ENCODE peak calls at places on chromosomes 13 and 19, in ten cellular contexts. R is NCI-H748 treated with DMSO at 0.1 percent for 48 hours; E is activated T-cell treated with anti-CD3 and anti-CD28 coated beads for 48 hours; F is GM12892; O is esophagus squamous epithelium; N is activated CD4-positive, alpha-beta T cell treated with anti-CD3 and anti-CD28 coated beads, Interleukin-2, amount 50 U/mL, for 1 hour; W is naive thymus-derived CD4-positive, alpha-beta T cell; V is NCI-H1105; D is fibroblast of the aortic adventitia; C is mucosa of gallbladder. P is an unnamed sample.

GRCh38 chr19:4140237-4140711 is 13.2 kb upstream of the CREB3L3 start:
- DNase-seq in R (peak), E (no peak), F (peak), O (no peak), N (no peak), W (peak), V (peak), D (peak), C (no peak), P (no peak)

GRCh38 chr13:63184693-63185092 is 1769.0 kb upstream of the PCDH20 start:
- DNase-seq in R (no peak), E (no peak), F (no peak), O (no peak), N (no peak), W (no peak), V (no peak), D (peak), C (no peak), P (no peak)

GRCh38 chr19:50167314-50167721 is 4.2 kb upstream of the IZUMO2 start:
- DNase-seq in R (no peak), E (no peak), F (no peak), O (no peak), N (no peak), W (no peak), V (peak), D (no peak), C (no peak), P (no peak)

GRCh38 chr19:45348367-45349125 is 8.0 kb downstream of the KLC3 start:
- DNase-seq in R (no peak), E (no peak), F (no peak), O (no peak), N (no peak), W (no peak), V (no peak), D (no peak), C (no peak), P (no peak)

GRCh38 chr13:74070513-74070912 is 63.7 kb downstream of the KLF12 start:
- DNase-seq in R (no peak), E (no peak), F (no peak), O (no peak), N (no peak), W (no peak), V (no peak), D (no peak), C (no peak), P (no peak)

GRCh38 chr13:57631607-57632275 is at the start of gene PCDH17:
- DNase-seq in R (peak), E (no peak), F (no peak), O (no peak), N (no peak), W (no peak), V (no peak), D (peak), C (peak), P (peak)

GRCh38 chr13:100483836-100484381 is 104.7 kb downstream of the GGACT start:
- DNase-seq in R (peak), E (no peak), F (no peak), O (no peak), N (no peak), W (no peak), V (no peak), D (no peak), C (no peak), P (no peak)

GRCh38 chr13:73433893-73434292 is 375.1 kb downstream of the KLF5 start:
- DNase-seq in R (no peak), E (no peak), F (no peak), O (no peak), N (no peak), W (no peak), V (no peak), D (peak), C (no peak), P (no peak)

GRCh38 chr13:83941669-83942335 is 59.5 kb upstream of the SLITRK1 start:
- DNase-seq in R (no peak), E (no peak), F (no peak), O (no peak), N (no peak), W (no peak), V (no peak), D (no peak), C (no peak), P (no peak)

GRCh38 chr19:38624822-38625221 is 5.8 kb downstream of the EIF3K start:
- DNase-seq in R (no peak), E (no peak), F (no peak), O (no peak), N (no peak), W (no peak), V (no peak), D (no peak), C (no peak), P (no peak)

GRCh38 chr13:49540552-49540951 is 44.8 kb downstream of the PHF11 start:
- DNase-seq in R (no peak), E (no peak), F (no peak), O (no peak), N (no peak), W (peak), V (no peak), D (peak), C (no peak), P (no peak)

GRCh38 chr13:105336706-105337582 is 1198.5 kb downstream of the EFNB2 start:
- DNase-seq in R (no peak), E (no peak), F (no peak), O (no peak), N (no peak), W (no peak), V (no peak), D (peak), C (no peak), P (no peak)

GRCh38 chr13:42333613-42334328 is 61.8 kb downstream of the AKAP11 start:
- DNase-seq in R (peak), E (no peak), F (no peak), O (no peak), N (no peak), W (peak), V (peak), D (peak), C (no peak), P (peak)

GRCh38 chr19:3968556-3969434 is 2.1 kb downstream of the DAPK3 start:
- DNase-seq in R (no peak), E (no peak), F (no peak), O (no peak), N (no peak), W (no peak), V (no peak), D (peak), C (peak), P (peak)

GRCh38 chr19:29840066-29840950 is 28.5 kb downstream of the CCNE1 start:
- DNase-seq in R (no peak), E (no peak), F (no peak), O (no peak), N (no peak), W (no peak), V (no peak), D (no peak), C (no peak), P (no peak)

GRCh38 chr13:59948686-59949085 is 215.0 kb downstream of the DIAPH3 start:
- DNase-seq in R (no peak), E (no peak), F (no peak), O (no peak), N (no peak), W (no peak), V (no peak), D (no peak), C (no peak), P (no peak)

GRCh38 chr19:6728346-6728745 is 7.9 kb upstream of the C3 start:
- DNase-seq in R (no peak), E (no peak), F (no peak), O (no peak), N (no peak), W (no peak), V (no peak), D (no peak), C (no peak), P (no peak)

GRCh38 chr19:14405380-14405757 is 13.8 kb downstream of the DDX39A start:
- DNase-seq in R (no peak), E (no peak), F (no peak), O (no peak), N (no peak), W (no peak), V (no peak), D (no peak), C (no peak), P (no peak)

GRCh38 chr13:107846642-107847041 is 368.7 kb downstream of the LIG4 start:
- DNase-seq in R (no peak), E (no peak), F (no peak), O (no peak), N (no peak), W (no peak), V (no peak), D (no peak), C (no peak), P (no peak)

GRCh38 chr13:93951153-93951552 is 528.3 kb downstream of the DCT start:
- DNase-seq in R (peak), E (no peak), F (no peak), O (no peak), N (no peak), W (no peak), V (no peak), D (peak), C (no peak), P (no peak)

GRCh38 chr13:26474286-26474685 is 83.2 kb upstream of the WASF3 start:
- DNase-seq in R (no peak), E (no peak), F (no peak), O (no peak), N (no peak), W (no peak), V (no peak), D (no peak), C (no peak), P (no peak)

GRCh38 chr19:44164327-44164672 is 600 bp upstream of the ZNF226 start:
- DNase-seq in R (no peak), E (no peak), F (no peak), O (no peak), N (no peak), W (no peak), V (no peak), D (no peak), C (no peak), P (no peak)

GRCh38 chr13:92896842-92897241 is 329.8 kb upstream of the GPC6 start:
- DNase-seq in R (peak), E (no peak), F (no peak), O (no peak), N (no peak), W (no peak), V (peak), D (peak), C (no peak), P (no peak)

GRCh38 chr13:97660488-97661086 is 226.6 kb downstream of the RAP2A start:
- DNase-seq in R (no peak), E (no peak), F (no peak), O (no peak), N (no peak), W (no peak), V (no peak), D (no peak), C (no peak), P (no peak)